ENCODE peak calls at places on chromosomes 2 and 18, in nine cellular contexts. E is K562, H is stomach, A is sigmoid colon, S is tibial nerve, Z is HepG2, G is A549, K is upper lobe of left lung, I is transverse colon. T is an unnamed sample.

GRCh38 chr2:174439950-174440349 is 44.4 kb downstream of the SCRN3 start:
- DNase-seq in E (no peak), A (no peak), H (no peak), G (no peak), S (no peak), I (no peak), Z (no peak), K (no peak), T (no peak)

GRCh38 chr2:185668710-185669109 is 69.9 kb upstream of the FSIP2 start:
- DNase-seq in H (no peak), S (no peak), E (no peak), A (no peak), K (no peak), G (no peak), Z (no peak), I (no peak), T (no peak)

GRCh38 chr2:176388886-176389285 is 119.6 kb downstream of the MTX2 start:
- DNase-seq in E (no peak), H (no peak), Z (no peak), G (no peak), I (no peak), K (no peak), S (no peak), A (no peak), T (no peak)

GRCh38 chr18:54958711-54959625 is at the start of gene CCDC68:
- DNase-seq in E (peak), K (peak), A (no peak), S (no peak), I (peak), H (peak), G (peak), Z (peak), T (peak)

GRCh38 chr2:28590496-28591301 is 94.8 kb downstream of the PLB1 start:
- DNase-seq in E (no peak), I (no peak), K (no peak), A (peak), G (no peak), S (no peak), H (no peak), Z (no peak), T (no peak)

GRCh38 chr2:142591408-142591807 is 286.1 kb upstream of the KYNU start:
- DNase-seq in G (no peak), H (no peak), S (no peak), I (no peak), E (no peak), K (no peak), A (no peak), Z (no peak), T (no peak)

GRCh38 chr18:44856157-44856556 is 175.5 kb downstream of the SETBP1 start:
- DNase-seq in K (no peak), G (no peak), A (no peak), Z (no peak), S (no peak), I (no peak), E (no peak), H (no peak), T (no peak)

GRCh38 chr2:181140414-181140813 is 160.0 kb downstream of the UBE2E3 start:
- DNase-seq in S (no peak), A (no peak), K (no peak), H (no peak), G (no peak), Z (no peak), E (no peak), I (no peak), T (no peak)

GRCh38 chr2:97267411-97268074 is 154.6 kb downstream of the ANKRD36 start:
- DNase-seq in K (peak), G (no peak), A (peak), H (peak), I (peak), E (peak), S (peak), Z (peak), T (peak)

GRCh38 chr18:76978616-76979015 is 154.0 kb downstream of the MBP start:
- DNase-seq in H (no peak), Z (no peak), G (no peak), E (no peak), S (no peak), A (no peak), I (peak), K (no peak), T (no peak)

GRCh38 chr2:42929985-42930581 is 137.7 kb upstream of the HAAO start:
- DNase-seq in E (no peak), S (no peak), I (no peak), A (no peak), Z (peak), G (no peak), K (no peak), H (no peak), T (no peak)

GRCh38 chr2:223075301-223076270 is 23.6 kb downstream of the KCNE4 start:
- DNase-seq in S (no peak), G (no peak), Z (no peak), H (no peak), A (no peak), E (no peak), I (no peak), K (no peak), T (no peak)

GRCh38 chr2:190270298-190270697 is 49.3 kb downstream of the HIBCH start:
- DNase-seq in A (no peak), H (no peak), G (peak), Z (peak), I (no peak), K (no peak), E (no peak), S (no peak), T (no peak)

GRCh38 chr2:3205845-3206244 is 171.8 kb downstream of the EIPR1 start:
- DNase-seq in E (no peak), G (no peak), K (no peak), A (no peak), I (no peak), S (no peak), Z (no peak), H (no peak), T (no peak)

GRCh38 chr2:12675352-12675795 is 41.4 kb upstream of the TRIB2 start:
- DNase-seq in E (peak), H (peak), K (no peak), Z (no peak), G (no peak), I (no peak), A (no peak), S (no peak), T (no peak)

GRCh38 chr2:179883407-179883806 is 22.0 kb upstream of the ZNF385B start:
- DNase-seq in G (no peak), E (no peak), S (no peak), A (no peak), H (no peak), Z (no peak), K (no peak), I (no peak), T (no peak)

GRCh38 chr2:18988557-18989232 is 369.7 kb downstream of the OSR1 start:
- DNase-seq in G (no peak), Z (no peak), I (no peak), E (no peak), A (no peak), S (no peak), H (no peak), K (no peak), T (no peak)

GRCh38 chr2:33672389-33672788 is 73.3 kb upstream of the FAM98A start:
- DNase-seq in H (no peak), G (no peak), S (no peak), K (no peak), A (no peak), I (no peak), Z (no peak), E (no peak), T (no peak)
- TF ChIP-seq EP300 in H (no peak), G (no peak), S (no peak), K (no peak), A (no peak), I (no peak), Z (no peak), E (no peak), T (no peak)

DNA sequence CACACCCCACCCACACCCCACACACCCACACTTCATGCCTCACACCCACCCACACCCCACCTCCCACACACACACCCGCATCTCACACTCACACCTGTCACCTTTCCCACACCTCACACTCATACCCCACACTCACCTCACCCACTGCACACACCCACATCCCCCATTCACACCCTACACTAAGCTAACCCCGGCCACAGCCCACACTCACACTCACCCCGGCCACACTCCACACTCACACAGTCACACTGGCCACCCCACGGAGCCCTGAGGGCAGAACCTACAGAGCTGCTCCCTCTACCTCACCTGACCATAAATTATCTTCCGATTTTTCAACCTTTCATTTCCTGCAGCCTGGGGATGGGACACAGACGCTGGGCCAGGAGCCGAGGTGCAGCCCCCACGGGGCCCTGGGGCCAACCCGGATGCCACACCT is 241.3 kb downstream of the HDAC4 start:
- DNase-seq in A (peak), K (peak), H (peak), G (no peak), Z (no peak), S (no peak), I (peak), E (no peak), T (peak)
- TF ChIP-seq EP300 in A (no peak), K (no peak), H (no peak), G (no peak), Z (no peak), S (no peak), I (no peak), E (no peak), T (no peak)

GRCh38 chr2:229852565-229852964 is 69.2 kb downstream of the TRIP12 start:
- DNase-seq in E (peak), H (no peak), S (no peak), Z (no peak), K (peak), I (peak), G (no peak), A (no peak), T (no peak)
- TF ChIP-seq EP300 in E (no peak), H (no peak), S (no peak), Z (no peak), K (no peak), I (no peak), G (no peak), A (no peak), T (no peak)

GRCh38 chr2:30366199-30366691 is 80.8 kb upstream of the LCLAT1 start:
- DNase-seq in A (no peak), E (no peak), I (no peak), S (no peak), H (no peak), G (no peak), Z (no peak), K (no peak), T (no peak)
- TF ChIP-seq EP300 in A (no peak), E (no peak), I (no peak), S (no peak), H (no peak), G (no peak), Z (no peak), K (no peak), T (no peak)

GRCh38 chr18:8478968-8479370 is 130.3 kb upstream of the RAB12 start:
- DNase-seq in K (no peak), H (no peak), I (no peak), Z (no peak), E (no peak), G (no peak), A (no peak), S (no peak), T (no peak)

GRCh38 chr18:8477615-8478014 is 131.6 kb upstream of the RAB12 start:
- DNase-seq in K (no peak), H (no peak), A (no peak), G (no peak), E (no peak), Z (no peak), S (no peak), I (no peak), T (no peak)

GRCh38 chr18:8479826-8480225 is 129.4 kb upstream of the RAB12 start:
- DNase-seq in S (no peak), I (no peak), Z (no peak), A (no peak), H (no peak), G (no peak), E (no peak), K (no peak), T (no peak)

GRCh38 chr18:8478166-8478967 is 130.9 kb upstream of the RAB12 start:
- DNase-seq in K (peak), E (peak), A (no peak), Z (peak), H (peak), S (no peak), I (peak), G (peak), T (peak)

DNA sequence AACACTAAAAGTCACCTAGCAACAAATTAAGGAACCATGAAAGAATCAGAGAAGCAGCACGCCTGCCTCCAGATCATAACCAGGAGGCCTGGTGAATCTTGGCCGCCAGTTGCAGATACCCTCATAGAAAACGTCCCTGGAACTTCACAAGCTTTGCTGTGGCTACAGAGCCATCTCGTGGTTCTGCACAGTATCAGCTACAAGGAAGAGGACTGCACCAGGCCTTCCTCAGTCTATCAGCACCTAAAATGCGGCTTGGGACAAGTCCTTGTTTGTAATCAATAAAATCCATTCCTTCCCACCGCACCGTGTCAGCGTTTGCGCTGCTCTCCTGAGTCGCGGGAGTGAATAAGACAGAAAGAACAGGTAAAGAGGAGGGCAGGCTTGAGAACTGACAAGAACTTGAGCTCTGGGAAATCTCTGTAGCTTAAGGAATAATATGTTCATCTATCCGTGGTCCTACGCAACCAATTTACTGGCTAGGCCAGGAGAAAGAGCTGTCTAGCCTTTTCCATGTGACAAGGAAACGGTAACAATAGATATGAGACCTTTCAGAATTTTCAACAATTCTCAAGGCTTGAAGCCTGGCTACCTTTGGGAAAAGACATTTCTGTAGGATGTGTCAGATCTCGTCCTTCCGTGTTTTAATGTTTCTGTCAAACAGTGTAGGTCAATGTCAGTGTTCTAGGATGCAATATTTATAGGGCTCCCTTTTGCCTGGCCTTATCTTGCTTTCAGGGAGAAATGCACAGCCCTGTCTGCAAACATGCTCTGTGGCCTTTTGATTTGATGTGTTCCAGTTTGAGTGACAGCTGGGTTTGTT is 128.5 kb upstream of the RAB12 start:
- DNase-seq in H (peak), G (peak), I (no peak), E (peak), S (no peak), K (no peak), Z (peak), A (peak), T (peak)
- TF ChIP-seq EP300 in H (no peak), G (no peak), I (no peak), E (no peak), S (no peak), K (no peak), Z (no peak), A (no peak), T (no peak)

DNA sequence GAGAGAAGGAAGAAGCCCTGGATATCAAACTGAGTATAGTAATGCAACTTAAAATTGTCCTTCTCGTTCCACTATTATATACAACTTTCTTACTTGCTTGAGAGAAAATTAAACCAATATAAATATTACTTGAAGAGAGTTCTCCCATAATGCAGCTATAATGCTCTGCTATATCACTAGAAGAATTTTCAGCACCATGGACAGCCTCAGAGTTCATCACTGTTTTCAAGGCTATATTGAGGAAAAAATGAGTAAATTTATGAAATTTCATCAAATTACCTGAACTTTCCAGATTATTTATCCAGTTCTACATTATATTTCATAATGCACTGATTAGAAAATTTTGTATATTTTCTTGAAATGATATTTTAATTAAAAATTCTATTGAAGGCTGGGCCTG is 1053.5 kb upstream of the FAM98A start:
- DNase-seq in G (no peak), K (no peak), H (no peak), Z (no peak), S (no peak), I (no peak), E (peak), A (no peak), T (no peak)
- TF ChIP-seq EP300 in G (no peak), K (no peak), H (no peak), Z (no peak), S (no peak), I (no peak), E (no peak), A (no peak), T (no peak)

GRCh38 chr2:64987001-64987962 is 1.9 kb upstream of the SLC1A4 start:
- DNase-seq in Z (peak), A (no peak), H (no peak), I (no peak), E (peak), K (no peak), G (no peak), S (no peak), T (no peak)
- TF ChIP-seq EP300 in Z (no peak), A (no peak), H (no peak), I (no peak), E (no peak), K (no peak), G (no peak), S (no peak), T (no peak)

GRCh38 chr2:24016376-24016761 is 6.5 kb downstream of the MFSD2B start:
- DNase-seq in I (no peak), E (no peak), A (no peak), Z (peak), K (no peak), H (no peak), S (no peak), G (no peak), T (no peak)
- TF ChIP-seq EP300 in I (no peak), E (no peak), A (no peak), Z (no peak), K (no peak), H (no peak), S (no peak), G (no peak), T (no peak)

GRCh38 chr2:70124983-70125480 is 37.8 kb downstream of the PCBP1 start:
- DNase-seq in E (peak), A (peak), S (peak), Z (no peak), H (peak), K (peak), I (peak), G (peak), T (peak)
- TF ChIP-seq EP300 in E (no peak), A (no peak), S (peak), Z (no peak), H (no peak), K (no peak), I (no peak), G (no peak), T (no peak)

GRCh38 chr2:126890136-126890961 is 8.3 kb upstream of the TEX51 start:
- DNase-seq in H (no peak), G (no peak), S (no peak), A (no peak), I (no peak), K (peak), E (no peak), Z (no peak), T (no peak)

GRCh38 chr2:126887506-126887905 is 11.2 kb upstream of the TEX51 start:
- DNase-seq in A (no peak), H (no peak), I (no peak), S (no peak), Z (no peak), G (no peak), E (no peak), K (peak), T (no peak)

GRCh38 chr2:126890962-126891450 is 7.7 kb upstream of the TEX51 start:
- DNase-seq in S (no peak), H (peak), A (no peak), G (no peak), K (peak), Z (no peak), I (no peak), E (no peak), T (no peak)

GRCh38 chr2:126889071-126889470 is 9.6 kb upstream of the TEX51 start:
- DNase-seq in S (no peak), H (no peak), G (no peak), I (no peak), K (peak), A (no peak), E (no peak), Z (no peak), T (no peak)

DNA sequence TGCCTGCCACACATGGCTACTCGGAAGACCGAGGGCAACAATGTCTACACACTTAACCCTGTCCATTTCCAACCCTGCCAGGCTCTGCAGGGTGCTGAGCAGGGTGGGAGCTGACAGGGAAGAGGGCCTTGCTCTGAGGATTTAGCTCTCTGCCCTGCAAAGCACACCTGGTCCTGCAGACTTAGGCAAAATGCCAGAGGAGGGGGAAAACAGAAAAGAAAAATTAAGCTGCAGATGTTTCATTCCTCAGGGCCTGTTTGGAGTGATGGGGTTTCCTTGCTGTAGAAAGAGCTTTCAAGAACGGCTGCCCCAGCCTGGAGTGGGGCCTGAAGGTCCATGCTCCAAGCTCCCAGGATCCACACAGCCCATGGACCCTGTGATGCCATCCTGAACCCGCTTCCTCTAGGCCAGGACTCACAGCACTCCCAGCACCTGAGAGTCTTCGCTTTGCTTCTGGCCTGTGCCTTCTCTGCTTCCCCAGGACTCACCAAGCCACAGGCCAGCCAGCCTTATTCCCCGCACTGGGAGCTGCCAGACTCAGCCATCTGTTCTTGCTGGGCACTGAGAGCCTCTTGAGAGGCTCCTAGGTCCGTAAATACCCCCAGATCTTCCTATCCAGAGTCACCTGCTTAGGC is 9.1 kb upstream of the TEX51 start:
- DNase-seq in G (no peak), Z (no peak), I (no peak), H (no peak), K (peak), E (no peak), A (no peak), S (no peak), T (no peak)
- TF ChIP-seq EP300 in G (no peak), Z (no peak), I (no peak), H (no peak), K (no peak), E (no peak), A (no peak), S (no peak), T (no peak)